ENCODE peak calls at places on chromosomes 11 and 22, in five cellular contexts. One of them, this sample, is unnamed.

GRCh38 chr11:125062931-125063428 is at the start of gene SLC37A2:
- DNase-seq in neuronal stem cell: peak
- DNase-seq in IMR-90: peak
- DNase-seq in H1: no peak
- DNase-seq in H9: peak
- DNase-seq in this sample: peak

GRCh38 chr22:41647771-41648170 is 26.7 kb downstream of the XRCC6 start:
- DNase-seq in neuronal stem cell: no peak
- DNase-seq in IMR-90: no peak
- DNase-seq in H1: no peak
- DNase-seq in H9: no peak
- DNase-seq in this sample: no peak

GRCh38 chr22:50186789-50187523 is 1.2 kb downstream of the TRABD start:
- DNase-seq in neuronal stem cell: no peak
- DNase-seq in IMR-90: peak
- DNase-seq in H1: no peak
- DNase-seq in H9: no peak
- DNase-seq in this sample: peak

GRCh38 chr22:50184004-50184461 is 1.7 kb upstream of the TRABD start:
- DNase-seq in neuronal stem cell: no peak
- DNase-seq in IMR-90: peak
- DNase-seq in H1: no peak
- DNase-seq in H9: no peak
- DNase-seq in this sample: no peak

GRCh38 chr11:118214210-118214914 is 10.4 kb downstream of the JAML start:
- DNase-seq in neuronal stem cell: no peak
- DNase-seq in IMR-90: no peak
- DNase-seq in H1: no peak
- DNase-seq in H9: no peak
- DNase-seq in this sample: no peak

GRCh38 chr22:30866811-30867271 is 101.7 kb downstream of the MORC2 start:
- DNase-seq in neuronal stem cell: no peak
- DNase-seq in IMR-90: no peak
- DNase-seq in H1: no peak
- DNase-seq in H9: peak
- DNase-seq in this sample: no peak

GRCh38 chr22:24437091-24437490 is 9.7 kb downstream of the ADORA2A start:
- DNase-seq in neuronal stem cell: no peak
- DNase-seq in IMR-90: no peak
- DNase-seq in H1: no peak
- DNase-seq in H9: no peak
- DNase-seq in this sample: no peak

GRCh38 chr22:23913661-23914353 is 19.6 kb downstream of the MIF start:
- DNase-seq in neuronal stem cell: peak
- DNase-seq in IMR-90: peak
- DNase-seq in H1: peak
- DNase-seq in H9: peak
- DNase-seq in this sample: peak

GRCh38 chr11:69355959-69356702 is 62.2 kb downstream of the MYEOV start:
- DNase-seq in neuronal stem cell: no peak
- DNase-seq in IMR-90: no peak
- DNase-seq in H1: no peak
- DNase-seq in H9: no peak
- DNase-seq in this sample: no peak

GRCh38 chr11:122628691-122629555 is 26.6 kb upstream of the UBASH3B start:
- DNase-seq in neuronal stem cell: peak
- DNase-seq in IMR-90: peak
- DNase-seq in H1: peak
- DNase-seq in H9: peak
- DNase-seq in this sample: peak

GRCh38 chr11:123579482-123579812 is 75.0 kb downstream of the SCN3B start:
- DNase-seq in neuronal stem cell: no peak
- DNase-seq in IMR-90: no peak
- DNase-seq in H1: no peak
- DNase-seq in H9: no peak
- DNase-seq in this sample: no peak

GRCh38 chr11:132099692-132100091 is 729.3 kb downstream of the NTM start:
- DNase-seq in neuronal stem cell: peak
- DNase-seq in IMR-90: no peak
- DNase-seq in H1: peak
- DNase-seq in H9: peak
- DNase-seq in this sample: no peak

GRCh38 chr22:45084400-45084920 is 74.7 kb upstream of the PHF21B start:
- DNase-seq in neuronal stem cell: no peak
- DNase-seq in IMR-90: no peak
- DNase-seq in H1: no peak
- DNase-seq in H9: no peak
- DNase-seq in this sample: no peak

GRCh38 chr11:107653077-107653476 is 58.8 kb downstream of the SLN start:
- DNase-seq in neuronal stem cell: no peak
- DNase-seq in IMR-90: no peak
- DNase-seq in H1: no peak
- DNase-seq in H9: no peak
- DNase-seq in this sample: no peak

GRCh38 chr11:5689551-5689983 is at the start of gene TRIM22:
- DNase-seq in neuronal stem cell: no peak
- DNase-seq in IMR-90: peak
- DNase-seq in H1: no peak
- DNase-seq in H9: peak
- DNase-seq in this sample: peak

GRCh38 chr11:67691149-67691548 is 16.7 kb upstream of the ALDH3B2 start:
- DNase-seq in neuronal stem cell: no peak
- DNase-seq in IMR-90: no peak
- DNase-seq in H1: no peak
- DNase-seq in H9: no peak
- DNase-seq in this sample: no peak

GRCh38 chr11:11215944-11216343 is 137.1 kb downstream of the CSNK2A3 start:
- DNase-seq in neuronal stem cell: no peak
- DNase-seq in IMR-90: no peak
- DNase-seq in H1: no peak
- DNase-seq in H9: no peak
- DNase-seq in this sample: no peak

GRCh38 chr11:12087075-12087775 is 23.2 kb upstream of the MICAL2 start:
- DNase-seq in neuronal stem cell: no peak
- DNase-seq in IMR-90: peak
- DNase-seq in H1: no peak
- DNase-seq in H9: no peak
- DNase-seq in this sample: peak

GRCh38 chr22:30325065-30325720 is 1.5 kb downstream of the TBC1D10A start:
- DNase-seq in neuronal stem cell: no peak
- DNase-seq in IMR-90: peak
- DNase-seq in H1: no peak
- DNase-seq in H9: no peak
- DNase-seq in this sample: peak

GRCh38 chr11:108966206-108966605 is 301.3 kb downstream of the DDX10 start:
- DNase-seq in neuronal stem cell: no peak
- DNase-seq in IMR-90: no peak
- DNase-seq in H1: no peak
- DNase-seq in H9: no peak
- DNase-seq in this sample: no peak

GRCh38 chr11:96200243-96200642 is 142.8 kb downstream of the MAML2 start:
- DNase-seq in neuronal stem cell: no peak
- DNase-seq in IMR-90: peak
- DNase-seq in H1: no peak
- DNase-seq in H9: no peak
- DNase-seq in this sample: peak

GRCh38 chr22:19603767-19604166 is 79.6 kb upstream of the CLDN5 start:
- DNase-seq in neuronal stem cell: no peak
- DNase-seq in IMR-90: no peak
- DNase-seq in H1: no peak
- DNase-seq in H9: no peak
- DNase-seq in this sample: no peak

GRCh38 chr11:120709808-120710207 is 198.3 kb downstream of the GRIK4 start:
- DNase-seq in neuronal stem cell: no peak
- DNase-seq in IMR-90: no peak
- DNase-seq in H1: peak
- DNase-seq in H9: no peak
- DNase-seq in this sample: no peak

GRCh38 chr22:32986773-32987050 is 71.5 kb downstream of the SYN3 start:
- DNase-seq in neuronal stem cell: no peak
- DNase-seq in IMR-90: no peak
- DNase-seq in H1: no peak
- DNase-seq in H9: no peak
- DNase-seq in this sample: no peak
- H3K14ac ChIP-seq in neuronal stem cell: no peak
- H3K14ac ChIP-seq in IMR-90: no peak
- H3K14ac ChIP-seq in H1: no peak
- H3K14ac ChIP-seq in H9: no peak
- H3K14ac ChIP-seq in this sample: no peak

DNA sequence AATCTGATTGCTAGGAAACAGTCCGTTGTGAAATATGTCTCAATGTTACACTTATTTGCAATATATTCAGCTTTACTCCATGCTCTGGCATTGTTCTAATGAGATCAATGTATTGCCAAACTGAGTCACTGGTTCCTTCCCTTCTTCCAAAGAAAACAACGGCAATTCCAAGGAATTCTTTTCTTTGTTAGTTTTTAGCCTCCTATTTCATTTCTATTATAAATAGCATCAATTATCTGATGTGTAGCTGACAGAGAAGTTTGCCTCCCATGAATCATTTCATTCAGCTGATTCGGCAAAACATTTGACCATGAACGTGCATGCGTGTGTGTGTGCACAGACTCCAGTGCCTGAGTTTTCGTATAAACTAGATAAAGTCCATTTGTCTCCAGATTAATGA is 346.8 kb downstream of the ETS1 start:
- DNase-seq in neuronal stem cell: no peak
- DNase-seq in IMR-90: peak
- DNase-seq in H1: no peak
- DNase-seq in H9: no peak
- DNase-seq in this sample: no peak
- H2AK5ac ChIP-seq in neuronal stem cell: no peak
- H2AK5ac ChIP-seq in IMR-90: no peak
- H2AK5ac ChIP-seq in H1: no peak
- H2AK5ac ChIP-seq in H9: no peak
- H2AK5ac ChIP-seq in this sample: no peak

GRCh38 chr11:61018059-61018458 is 46.6 kb downstream of the CD6 start:
- DNase-seq in neuronal stem cell: no peak
- DNase-seq in IMR-90: no peak
- DNase-seq in H1: no peak
- DNase-seq in H9: no peak
- DNase-seq in this sample: no peak

GRCh38 chr11:61020706-61021235 is 49.3 kb downstream of the CD6 start:
- DNase-seq in neuronal stem cell: no peak
- DNase-seq in IMR-90: no peak
- DNase-seq in H1: no peak
- DNase-seq in H9: no peak
- DNase-seq in this sample: no peak

GRCh38 chr11:61021661-61022212 is 50.3 kb downstream of the CD6 start:
- DNase-seq in neuronal stem cell: no peak
- DNase-seq in IMR-90: no peak
- DNase-seq in H1: peak
- DNase-seq in H9: peak
- DNase-seq in this sample: no peak

GRCh38 chr11:61019818-61020405 is 48.4 kb downstream of the CD6 start:
- DNase-seq in neuronal stem cell: no peak
- DNase-seq in IMR-90: no peak
- DNase-seq in H1: no peak
- DNase-seq in H9: no peak
- DNase-seq in this sample: no peak

GRCh38 chr11:61019037-61019817 is 47.7 kb downstream of the CD6 start:
- DNase-seq in neuronal stem cell: no peak
- DNase-seq in IMR-90: no peak
- DNase-seq in H1: no peak
- DNase-seq in H9: no peak
- DNase-seq in this sample: no peak
- H3K23ac ChIP-seq in neuronal stem cell: no peak
- H3K23ac ChIP-seq in IMR-90: no peak
- H3K23ac ChIP-seq in H1: no peak
- H3K23ac ChIP-seq in H9: no peak
- H3K23ac ChIP-seq in this sample: no peak

DNA sequence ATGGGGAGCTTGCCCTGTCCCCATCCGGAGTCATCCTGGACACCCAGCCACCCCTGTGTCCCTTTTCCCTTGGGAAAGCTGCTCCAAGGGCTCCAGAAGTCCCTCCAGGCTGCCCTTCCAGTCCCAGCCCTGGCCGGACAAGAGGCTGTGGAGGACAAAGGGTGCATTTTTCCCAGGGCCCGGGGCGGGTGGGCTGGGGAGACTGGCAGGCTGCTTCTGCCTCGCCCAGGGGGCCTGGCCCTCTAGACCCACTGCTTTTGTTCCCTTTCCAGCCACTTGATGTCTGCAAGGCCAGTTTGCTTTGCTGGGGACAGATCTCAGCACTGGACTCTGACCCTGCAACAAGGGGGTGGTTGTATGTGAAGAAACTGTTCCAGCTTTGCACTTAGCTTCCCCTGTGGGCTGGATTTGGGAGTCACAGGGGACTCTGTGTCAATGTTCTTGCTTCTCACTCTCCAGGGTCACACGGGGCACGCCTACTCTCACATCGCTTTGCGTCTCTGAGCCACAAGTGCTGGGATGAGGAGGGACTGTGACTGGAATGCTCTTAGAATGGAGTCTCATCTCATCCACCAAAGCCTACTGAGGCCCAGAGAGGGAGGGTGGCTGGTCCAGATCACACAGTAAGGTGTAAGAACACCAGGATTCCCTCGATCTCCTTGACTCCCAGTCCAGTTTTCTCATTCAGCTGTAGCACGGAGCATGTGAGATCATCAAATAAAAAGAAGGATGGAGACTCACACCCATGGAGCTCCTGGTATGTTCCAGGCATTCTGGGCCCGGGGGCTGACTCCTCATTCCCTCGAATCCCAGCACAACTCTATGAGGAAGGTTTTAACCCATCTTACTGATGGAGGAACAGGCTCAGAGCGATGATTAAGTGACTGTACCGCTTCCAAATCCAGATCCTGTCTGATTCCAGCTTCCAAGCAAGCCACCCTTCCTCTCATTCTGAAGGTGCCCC is 59.9 kb downstream of the FBXO7 start:
- DNase-seq in neuronal stem cell: no peak
- DNase-seq in IMR-90: no peak
- DNase-seq in H1: no peak
- DNase-seq in H9: no peak
- DNase-seq in this sample: peak
- H3K14ac ChIP-seq in neuronal stem cell: no peak
- H3K14ac ChIP-seq in IMR-90: peak
- H3K14ac ChIP-seq in H1: no peak
- H3K14ac ChIP-seq in H9: no peak
- H3K14ac ChIP-seq in this sample: no peak

DNA sequence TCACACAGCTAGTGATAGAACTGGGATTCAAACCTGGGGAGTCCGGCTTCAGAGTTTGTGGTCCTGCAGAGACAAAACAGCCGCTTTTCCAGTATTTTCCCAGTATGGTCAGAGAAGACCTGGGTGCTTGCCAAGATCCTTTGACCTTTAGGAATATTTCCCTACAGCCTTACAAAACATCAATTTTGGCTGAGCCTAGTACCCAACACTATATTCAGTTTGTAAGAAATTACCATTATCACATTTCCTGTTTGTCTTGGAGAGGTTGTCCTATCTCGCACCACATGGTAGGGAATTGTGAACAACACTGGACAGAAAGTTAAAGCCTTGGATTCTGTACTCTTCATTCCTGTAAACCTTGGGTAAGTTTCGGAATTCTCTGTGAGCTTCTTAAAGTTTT is 10.7 kb upstream of the NEU3 start:
- DNase-seq in neuronal stem cell: no peak
- DNase-seq in IMR-90: no peak
- DNase-seq in H1: no peak
- DNase-seq in H9: no peak
- DNase-seq in this sample: no peak
- H2AK5ac ChIP-seq in neuronal stem cell: no peak
- H2AK5ac ChIP-seq in IMR-90: no peak
- H2AK5ac ChIP-seq in H1: no peak
- H2AK5ac ChIP-seq in H9: no peak
- H2AK5ac ChIP-seq in this sample: no peak